ENCODE peak calls at places on chromosomes 1 and 21, in ten cellular contexts. U is cardiac fibroblast; R is CD8-positive, alpha-beta T cell; G is GM23248; F is endothelial cell of umbilical vein; I is posterior cingulate gyrus; Z is epithelial cell of esophagus; W is HEK293T; Q is ELF-1; P is Panc1. X is an unnamed sample.

GRCh38 chr1:223250632-223251015 is 107.6 kb upstream of the TLR5 start:
- DNase-seq in F (no peak), G (no peak), W (no peak), U (no peak), Z (no peak), P (no peak), I (no peak), Q (no peak), R (no peak), X (no peak)

GRCh38 chr1:219143735-219144134 is 29.9 kb upstream of the LYPLAL1 start:
- DNase-seq in Q (no peak), G (peak), R (no peak), Z (peak), P (no peak), W (no peak), I (no peak), F (peak), U (peak), X (no peak)

GRCh38 chr1:117120774-117121588 is 568 bp downstream of the TRIM45 start:
- DNase-seq in F (no peak), P (no peak), Q (peak), U (no peak), I (no peak), G (peak), Z (no peak), R (no peak), W (no peak), X (no peak)

GRCh38 chr1:208093754-208094719 is 150.1 kb downstream of the PLXNA2 start:
- DNase-seq in I (peak), R (peak), Z (peak), P (peak), W (peak), G (peak), Q (peak), F (peak), U (peak), X (peak)

GRCh38 chr21:44765231-44766013 is 36.2 kb downstream of the UBE2G2 start:
- DNase-seq in I (no peak), P (no peak), F (peak), Z (peak), R (peak), G (peak), U (peak), Q (no peak), W (no peak), X (peak)

GRCh38 chr1:47661065-47661464 is 223.2 kb downstream of the FOXD2 start:
- DNase-seq in P (no peak), I (no peak), U (no peak), Q (no peak), Z (no peak), W (no peak), R (no peak), F (no peak), G (no peak), X (no peak)

GRCh38 chr1:19367584-19368041 is 55.5 kb downstream of the SLC66A1 start:
- DNase-seq in W (no peak), U (no peak), I (no peak), Q (no peak), P (no peak), R (no peak), G (no peak), F (peak), Z (peak), X (no peak)

GRCh38 chr1:117686907-117687306 is 81.1 kb downstream of the TENT5C start:
- DNase-seq in I (no peak), W (no peak), P (no peak), F (peak), Z (no peak), G (peak), Q (no peak), U (peak), R (no peak), X (peak)

GRCh38 chr1:43524804-43525203 is 5.9 kb upstream of the PTPRF start:
- DNase-seq in Z (no peak), P (no peak), W (no peak), I (no peak), F (no peak), U (no peak), G (no peak), R (no peak), Q (no peak), X (no peak)

GRCh38 chr21:45698493-45698947 is 55.0 kb downstream of the PCBP3 start:
- DNase-seq in Q (no peak), W (no peak), R (no peak), F (peak), I (no peak), U (peak), P (no peak), G (peak), Z (peak), X (peak)

GRCh38 chr1:182869241-182869666 is 30.1 kb downstream of the DHX9 start:
- DNase-seq in W (no peak), Q (peak), U (no peak), F (no peak), P (no peak), Z (peak), I (no peak), G (peak), R (no peak), X (no peak)

GRCh38 chr1:90083995-90084394 is 89.1 kb downstream of the ZNF326 start:
- DNase-seq in P (no peak), R (no peak), Q (no peak), G (no peak), W (no peak), I (no peak), F (no peak), Z (no peak), U (no peak), X (no peak)

GRCh38 chr1:62906428-62906886 is 122.5 kb downstream of the ATG4C start:
- DNase-seq in F (peak), W (peak), P (no peak), G (peak), U (peak), Z (no peak), R (no peak), Q (peak), I (no peak), X (peak)

GRCh38 chr1:248816042-248816851 is 9.5 kb downstream of the SH3BP5L start:
- DNase-seq in G (no peak), R (no peak), W (no peak), Z (no peak), U (no peak), F (no peak), P (no peak), Q (peak), I (no peak), X (no peak)

GRCh38 chr1:67441183-67441582 is 11.0 kb upstream of the SERBP1 start:
- DNase-seq in U (peak), R (peak), F (peak), Z (no peak), G (peak), I (peak), W (peak), Q (no peak), P (no peak), X (peak)

GRCh38 chr1:19036701-19037605 is 80.5 kb upstream of the IFFO2 start:
- DNase-seq in G (no peak), F (no peak), Q (no peak), P (no peak), I (no peak), R (no peak), W (no peak), U (no peak), Z (no peak), X (no peak)

GRCh38 chr1:31926846-31927660 is 11.1 kb downstream of the PTP4A2 start:
- DNase-seq in P (no peak), W (no peak), U (no peak), Z (no peak), G (no peak), F (no peak), R (no peak), Q (no peak), I (no peak), X (no peak)

GRCh38 chr1:16292739-16293138 is 55.8 kb upstream of the CPLANE2 start:
- DNase-seq in I (no peak), F (no peak), Q (no peak), U (no peak), Z (no peak), G (no peak), P (no peak), W (no peak), R (no peak), X (no peak)

GRCh38 chr1:181112071-181112929 is 23.8 kb downstream of the IER5 start:
- DNase-seq in P (peak), U (peak), G (peak), W (no peak), F (peak), Q (peak), I (no peak), Z (peak), R (no peak), X (peak)

GRCh38 chr1:241475688-241476087 is 43.9 kb downstream of the FH start:
- DNase-seq in I (no peak), Q (no peak), W (no peak), Z (peak), P (no peak), U (peak), R (no peak), F (peak), G (peak), X (peak)

GRCh38 chr1:7404046-7404742 is 366.9 kb upstream of the VAMP3 start:
- DNase-seq in I (no peak), G (no peak), Q (no peak), R (no peak), F (no peak), Z (no peak), W (no peak), U (no peak), P (no peak), X (no peak)

GRCh38 chr1:183968386-183968785 is 69.1 kb downstream of the COLGALT2 start:
- DNase-seq in Q (no peak), F (no peak), Z (no peak), G (no peak), I (no peak), R (no peak), W (no peak), P (no peak), U (no peak), X (no peak)

GRCh38 chr1:179079113-179079761 is 2.6 kb upstream of the TOR3A start:
- DNase-seq in P (peak), I (peak), U (peak), W (peak), R (peak), F (peak), Q (peak), Z (peak), G (peak), X (peak)

GRCh38 chr1:223712184-223712855 is at the start of gene CAPN2:
- DNase-seq in F (peak), Z (peak), I (peak), U (peak), R (peak), Q (peak), P (no peak), G (peak), W (peak), X (peak)

GRCh38 chr1:157105988-157106812 is 6.6 kb upstream of the ETV3L start:
- DNase-seq in U (peak), R (no peak), G (peak), Z (peak), F (peak), P (no peak), I (no peak), W (no peak), Q (no peak), X (peak)

GRCh38 chr1:156806512-156807440 is 9.9 kb downstream of the SH2D2A start:
- DNase-seq in W (no peak), R (no peak), G (no peak), I (no peak), F (peak), Z (no peak), Q (no peak), U (no peak), P (no peak), X (no peak)

GRCh38 chr1:23083714-23084480 is 64.6 kb downstream of the KDM1A start:
- DNase-seq in W (no peak), Q (no peak), Z (no peak), F (peak), I (no peak), U (peak), R (no peak), P (no peak), G (peak), X (peak)

GRCh38 chr1:26168410-26169167 is at the start of gene C1orf232:
- DNase-seq in U (no peak), R (no peak), Z (no peak), Q (peak), I (no peak), W (no peak), G (no peak), F (no peak), P (no peak), X (no peak)

GRCh38 chr21:15826147-15826780 is 96.5 kb downstream of the USP25 start:
- DNase-seq in R (peak), G (peak), W (peak), Z (peak), I (no peak), Q (peak), F (peak), U (peak), P (no peak), X (peak)

GRCh38 chr1:204255966-204256365 is 42.2 kb upstream of the GOLT1A start:
- DNase-seq in W (no peak), P (no peak), Q (peak), R (no peak), U (peak), G (peak), Z (peak), F (peak), I (no peak), X (peak)

GRCh38 chr1:242447682-242448081 is 76.8 kb downstream of the PLD5 start:
- DNase-seq in Q (peak), R (no peak), G (no peak), W (no peak), F (no peak), P (no peak), U (no peak), Z (no peak), I (no peak), X (no peak)

GRCh38 chr1:231618588-231619256 is 7.9 kb upstream of the DISC1 start:
- DNase-seq in I (no peak), Z (no peak), Q (no peak), G (no peak), F (peak), U (no peak), W (no peak), P (no peak), R (no peak), X (no peak)

GRCh38 chr1:21368514-21369289 is 71.2 kb upstream of the NBPF3 start:
- DNase-seq in I (peak), F (peak), G (peak), Z (peak), Q (peak), U (peak), P (peak), R (peak), W (peak), X (peak)

GRCh38 chr1:116806245-116806644 is 52.0 kb downstream of the CD2 start:
- DNase-seq in R (peak), I (no peak), U (no peak), Q (no peak), Z (no peak), G (no peak), F (no peak), W (no peak), P (no peak), X (no peak)

GRCh38 chr21:44516342-44516741 is 23.7 kb downstream of the KRTAP10-1 start:
- DNase-seq in P (no peak), I (no peak), W (no peak), F (no peak), U (no peak), Q (no peak), G (no peak), Z (no peak), R (no peak), X (no peak)

GRCh38 chr1:29975036-29975694 is 738.8 kb downstream of the PTPRU start:
- DNase-seq in F (peak), I (no peak), Q (peak), G (peak), U (peak), W (peak), Z (peak), R (no peak), P (no peak), X (peak)

GRCh38 chr1:221394011-221394544 is 347.8 kb downstream of the DUSP10 start:
- DNase-seq in R (no peak), I (no peak), Q (no peak), P (no peak), U (peak), Z (peak), F (peak), G (peak), W (no peak), X (peak)